ENCODE peak calls at places on chromosomes 7 and 10, in five cellular contexts. One of them, this sample, is unnamed.

GRCh38 chr7:94190599-94191061 is 186.5 kb upstream of the BET1 start:
- DNase-seq in kidney: no peak
- DNase-seq in right atrium auricular region: no peak
- DNase-seq in GM12865: no peak
- DNase-seq in AG04450: peak
- DNase-seq in this sample: peak

GRCh38 chr7:98281757-98282652 is 519 bp downstream of the BRI3 start:
- DNase-seq in right atrium auricular region: no peak
- DNase-seq in kidney: peak
- DNase-seq in GM12865: peak
- DNase-seq in AG04450: no peak
- DNase-seq in this sample: no peak

GRCh38 chr10:115727114-115727513 is 545.9 kb downstream of the GFRA1 start:
- DNase-seq in right atrium auricular region: no peak
- DNase-seq in kidney: no peak
- DNase-seq in GM12865: no peak
- DNase-seq in AG04450: no peak
- DNase-seq in this sample: no peak

GRCh38 chr10:43979551-43979950 is 330.9 kb upstream of the ZNF32 start:
- DNase-seq in AG04450: no peak
- DNase-seq in kidney: no peak
- DNase-seq in GM12865: no peak
- DNase-seq in right atrium auricular region: no peak
- DNase-seq in this sample: no peak

GRCh38 chr7:133510326-133511055 is 257.6 kb downstream of the EXOC4 start:
- DNase-seq in right atrium auricular region: no peak
- DNase-seq in kidney: no peak
- DNase-seq in AG04450: no peak
- DNase-seq in GM12865: no peak
- DNase-seq in this sample: no peak

GRCh38 chr10:1187855-1188555 is 131.8 kb downstream of the WDR37 start:
- DNase-seq in AG04450: no peak
- DNase-seq in right atrium auricular region: no peak
- DNase-seq in kidney: no peak
- DNase-seq in GM12865: no peak
- DNase-seq in this sample: no peak

GRCh38 chr7:101575168-101575567 is 53.9 kb downstream of the MYL10 start:
- DNase-seq in GM12865: no peak
- DNase-seq in AG04450: no peak
- DNase-seq in right atrium auricular region: no peak
- DNase-seq in kidney: no peak
- DNase-seq in this sample: no peak

GRCh38 chr7:24722386-24723177 is 34.7 kb downstream of the GSDME start:
- DNase-seq in AG04450: no peak
- DNase-seq in right atrium auricular region: peak
- DNase-seq in kidney: no peak
- DNase-seq in GM12865: no peak
- DNase-seq in this sample: no peak

GRCh38 chr7:16392990-16393523 is 28.3 kb downstream of the CRPPA start:
- DNase-seq in kidney: no peak
- DNase-seq in GM12865: no peak
- DNase-seq in AG04450: no peak
- DNase-seq in right atrium auricular region: no peak
- DNase-seq in this sample: no peak

GRCh38 chr7:93883078-93883916 is 7.3 kb downstream of the TFPI2 start:
- DNase-seq in right atrium auricular region: no peak
- DNase-seq in AG04450: no peak
- DNase-seq in kidney: no peak
- DNase-seq in GM12865: no peak
- DNase-seq in this sample: no peak

GRCh38 chr10:45035673-45036072 is 35.0 kb downstream of the ZNF22 start:
- DNase-seq in GM12865: no peak
- DNase-seq in kidney: no peak
- DNase-seq in AG04450: no peak
- DNase-seq in right atrium auricular region: no peak
- DNase-seq in this sample: no peak

GRCh38 chr7:150941983-150942590 is 36.0 kb downstream of the KCNH2 start:
- DNase-seq in right atrium auricular region: no peak
- DNase-seq in GM12865: peak
- DNase-seq in kidney: peak
- DNase-seq in AG04450: no peak
- DNase-seq in this sample: no peak

GRCh38 chr10:59575269-59575668 is 134.4 kb downstream of the SLC16A9 start:
- DNase-seq in right atrium auricular region: no peak
- DNase-seq in AG04450: no peak
- DNase-seq in GM12865: no peak
- DNase-seq in kidney: no peak
- DNase-seq in this sample: no peak

GRCh38 chr7:12458520-12459131 is 55.0 kb upstream of the VWDE start:
- DNase-seq in GM12865: peak
- DNase-seq in right atrium auricular region: no peak
- DNase-seq in kidney: no peak
- DNase-seq in AG04450: no peak
- DNase-seq in this sample: no peak

GRCh38 chr10:44715081-44715480 is 196.1 kb upstream of the TMEM72 start:
- DNase-seq in GM12865: no peak
- DNase-seq in kidney: no peak
- DNase-seq in right atrium auricular region: no peak
- DNase-seq in AG04450: peak
- DNase-seq in this sample: no peak

GRCh38 chr10:76082956-76083355 is 651.5 kb downstream of the LRMDA start:
- DNase-seq in kidney: no peak
- DNase-seq in right atrium auricular region: no peak
- DNase-seq in AG04450: no peak
- DNase-seq in GM12865: no peak
- DNase-seq in this sample: no peak

GRCh38 chr7:79400221-79400620 is 53.2 kb downstream of the MAGI2 start:
- DNase-seq in kidney: no peak
- DNase-seq in GM12865: no peak
- DNase-seq in AG04450: no peak
- DNase-seq in right atrium auricular region: no peak
- DNase-seq in this sample: no peak

GRCh38 chr7:74569501-74570075 is 87.9 kb upstream of the GTF2I start:
- DNase-seq in right atrium auricular region: no peak
- DNase-seq in kidney: no peak
- DNase-seq in GM12865: no peak
- DNase-seq in AG04450: no peak
- DNase-seq in this sample: peak

GRCh38 chr7:1081931-1082401 is 5.9 kb upstream of the GPER1 start:
- DNase-seq in AG04450: peak
- DNase-seq in kidney: no peak
- DNase-seq in GM12865: no peak
- DNase-seq in right atrium auricular region: no peak
- DNase-seq in this sample: no peak

GRCh38 chr7:80940539-80941205 is 21.8 kb upstream of the SEMA3C start:
- DNase-seq in AG04450: no peak
- DNase-seq in kidney: no peak
- DNase-seq in right atrium auricular region: no peak
- DNase-seq in GM12865: no peak
- DNase-seq in this sample: no peak

GRCh38 chr7:16762177-16762576 is 8.6 kb downstream of the TSPAN13 start:
- DNase-seq in AG04450: no peak
- DNase-seq in GM12865: no peak
- DNase-seq in kidney: no peak
- DNase-seq in right atrium auricular region: no peak
- DNase-seq in this sample: no peak

GRCh38 chr7:143385891-143386781 is 5.0 kb downstream of the ZYX start:
- DNase-seq in GM12865: no peak
- DNase-seq in AG04450: no peak
- DNase-seq in kidney: peak
- DNase-seq in right atrium auricular region: peak
- DNase-seq in this sample: peak

GRCh38 chr7:125599387-125599786 is 669.8 kb upstream of the POT1 start:
- DNase-seq in kidney: no peak
- DNase-seq in AG04450: no peak
- DNase-seq in right atrium auricular region: no peak
- DNase-seq in GM12865: no peak
- DNase-seq in this sample: no peak

GRCh38 chr10:13877154-13877909 is 290.6 kb downstream of the PRPF18 start:
- DNase-seq in GM12865: no peak
- DNase-seq in kidney: peak
- DNase-seq in right atrium auricular region: peak
- DNase-seq in AG04450: no peak
- DNase-seq in this sample: no peak

GRCh38 chr10:13885238-13885990 is 298.6 kb downstream of the PRPF18 start:
- DNase-seq in kidney: no peak
- DNase-seq in AG04450: no peak
- DNase-seq in GM12865: no peak
- DNase-seq in right atrium auricular region: no peak
- DNase-seq in this sample: no peak

GRCh38 chr10:13880760-13881159 is 294.0 kb downstream of the PRPF18 start:
- DNase-seq in kidney: no peak
- DNase-seq in right atrium auricular region: no peak
- DNase-seq in AG04450: no peak
- DNase-seq in GM12865: no peak
- DNase-seq in this sample: no peak

GRCh38 chr10:13883843-13884444 is 297.2 kb downstream of the PRPF18 start:
- DNase-seq in kidney: no peak
- DNase-seq in GM12865: no peak
- DNase-seq in AG04450: no peak
- DNase-seq in right atrium auricular region: no peak
- DNase-seq in this sample: no peak

GRCh38 chr10:13882112-13882711 is 295.4 kb downstream of the PRPF18 start:
- DNase-seq in right atrium auricular region: no peak
- DNase-seq in kidney: no peak
- DNase-seq in GM12865: peak
- DNase-seq in AG04450: peak
- DNase-seq in this sample: peak
- H3K4me3 ChIP-seq in right atrium auricular region: no peak
- H3K4me3 ChIP-seq in kidney: no peak
- H3K4me3 ChIP-seq in GM12865: no peak
- H3K4me3 ChIP-seq in AG04450: no peak
- H3K4me3 ChIP-seq in this sample: no peak

DNA sequence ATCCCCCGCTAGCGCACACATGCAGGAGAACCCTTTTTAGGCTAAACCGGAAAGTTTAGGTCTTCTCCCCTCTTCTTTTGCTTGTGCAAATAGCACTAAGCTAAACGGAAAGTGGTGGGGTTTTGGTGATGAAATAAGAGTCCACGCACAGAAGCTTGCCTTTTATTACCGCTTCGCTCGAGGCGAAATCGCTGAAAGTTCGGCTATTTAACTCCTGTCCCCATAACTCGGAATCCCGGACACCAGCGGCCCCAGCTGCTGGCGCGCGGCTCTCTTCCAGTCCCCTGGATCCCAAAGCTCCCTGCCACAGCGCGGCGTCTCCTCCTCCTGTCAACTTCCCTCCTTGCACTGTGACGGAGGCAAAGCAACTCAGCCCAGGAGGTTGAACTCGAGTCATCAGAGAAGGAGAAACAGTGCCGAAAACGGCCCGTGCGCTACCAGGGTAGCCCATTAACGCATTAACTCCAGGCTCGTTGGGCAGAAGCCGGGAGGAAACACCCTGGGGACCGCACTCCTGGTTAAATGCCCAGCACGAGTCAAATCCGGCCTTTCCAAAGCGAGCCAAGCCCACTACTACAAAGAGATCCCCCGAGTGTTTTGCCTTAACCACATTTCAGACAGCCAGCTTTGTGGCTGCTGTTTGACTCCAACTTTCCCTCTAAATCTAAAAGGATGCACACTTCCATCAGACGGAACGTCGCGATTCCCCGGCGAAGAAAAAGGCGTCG is 1.3 kb downstream of the SEMA3D start:
- DNase-seq in AG04450: no peak
- DNase-seq in GM12865: no peak
- DNase-seq in right atrium auricular region: peak
- DNase-seq in kidney: peak
- DNase-seq in this sample: peak
- TF ChIP-seq CTCF in AG04450: peak
- TF ChIP-seq CTCF in GM12865: no peak
- TF ChIP-seq CTCF in right atrium auricular region: peak
- TF ChIP-seq CTCF in kidney: no peak
- TF ChIP-seq CTCF in this sample: no peak

GRCh38 chr10:119031496-119032059 is 2.1 kb downstream of the NANOS1 start:
- DNase-seq in right atrium auricular region: no peak
- DNase-seq in kidney: no peak
- DNase-seq in AG04450: no peak
- DNase-seq in GM12865: no peak
- DNase-seq in this sample: no peak
- H3K4me3 ChIP-seq in right atrium auricular region: no peak
- H3K4me3 ChIP-seq in kidney: no peak
- H3K4me3 ChIP-seq in AG04450: no peak
- H3K4me3 ChIP-seq in GM12865: peak
- H3K4me3 ChIP-seq in this sample: peak

GRCh38 chr7:92613720-92614119 is 23.5 kb upstream of the FAM133B start:
- DNase-seq in AG04450: no peak
- DNase-seq in right atrium auricular region: no peak
- DNase-seq in GM12865: no peak
- DNase-seq in kidney: no peak
- DNase-seq in this sample: no peak

GRCh38 chr7:92613214-92613613 is 23.0 kb upstream of the FAM133B start:
- DNase-seq in AG04450: no peak
- DNase-seq in right atrium auricular region: no peak
- DNase-seq in kidney: no peak
- DNase-seq in GM12865: no peak
- DNase-seq in this sample: no peak

GRCh38 chr7:92612501-92612900 is 22.3 kb upstream of the FAM133B start:
- DNase-seq in AG04450: peak
- DNase-seq in GM12865: no peak
- DNase-seq in kidney: no peak
- DNase-seq in right atrium auricular region: no peak
- DNase-seq in this sample: no peak

GRCh38 chr7:92614586-92615237 is 24.5 kb upstream of the FAM133B start:
- DNase-seq in right atrium auricular region: no peak
- DNase-seq in kidney: no peak
- DNase-seq in AG04450: no peak
- DNase-seq in GM12865: no peak
- DNase-seq in this sample: no peak

DNA sequence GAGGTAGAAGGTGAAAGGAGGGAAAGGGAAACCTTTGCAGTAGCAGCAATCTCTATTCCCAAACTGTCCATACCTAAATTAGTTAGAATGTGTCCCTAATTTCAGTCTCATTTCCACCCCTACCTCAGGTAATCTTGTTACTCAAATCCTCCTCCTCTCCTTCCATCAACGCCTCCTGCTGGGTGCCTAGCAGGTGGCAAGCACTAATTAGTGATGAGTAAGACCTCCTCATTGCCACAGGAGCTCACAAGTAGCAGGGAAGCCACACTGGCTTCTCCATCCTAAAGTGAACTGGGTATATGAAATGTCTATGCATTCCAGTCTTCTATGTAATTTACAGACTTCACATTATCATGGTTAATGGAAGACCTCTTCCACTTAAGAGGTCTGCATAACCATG is 25.7 kb upstream of the FAM133B start:
- DNase-seq in right atrium auricular region: no peak
- DNase-seq in AG04450: no peak
- DNase-seq in GM12865: no peak
- DNase-seq in kidney: no peak
- DNase-seq in this sample: no peak
- TF ChIP-seq CTCF in right atrium auricular region: no peak
- TF ChIP-seq CTCF in AG04450: no peak
- TF ChIP-seq CTCF in GM12865: no peak
- TF ChIP-seq CTCF in kidney: no peak
- TF ChIP-seq CTCF in this sample: peak

This sample was measured in retinal pigment epithelial cell.